ENCODE peak calls at places on chromosome 10, in six cellular contexts. One of them, this sample, is unnamed.

GRCh38 chr10:29257106-29257783 is 31.6 kb upstream of the LYZL1 start:
- DNase-seq in GM13976: no peak
- DNase-seq in cerebellar nuclear complex: no peak
- DNase-seq in H7: no peak
- DNase-seq in stimulated activated CD4-positive, alpha-beta T cell treated with anti-CD3 and anti-CD28 coated beads, Interleukin-2, amount 100 ng/mL, for 4 hours: no peak
- DNase-seq in left ventricle myocardium inferior: peak; percentile 27
- DNase-seq in this sample: no peak

GRCh38 chr10:100508691-100509150 is 10.9 kb downstream of the SEC31B start:
- DNase-seq in GM13976: peak; percentile 56
- DNase-seq in cerebellar nuclear complex: no peak
- DNase-seq in H7: peak; percentile 79
- DNase-seq in stimulated activated CD4-positive, alpha-beta T cell treated with anti-CD3 and anti-CD28 coated beads, Interleukin-2, amount 100 ng/mL, for 4 hours: peak; percentile 39
- DNase-seq in left ventricle myocardium inferior: no peak
- DNase-seq in this sample: no peak

GRCh38 chr10:14605231-14605925 is 169.3 kb downstream of the FAM107B start:
- DNase-seq in GM13976: peak; percentile 69
- DNase-seq in cerebellar nuclear complex: no peak
- DNase-seq in H7: no peak
- DNase-seq in stimulated activated CD4-positive, alpha-beta T cell treated with anti-CD3 and anti-CD28 coated beads, Interleukin-2, amount 100 ng/mL, for 4 hours: no peak
- DNase-seq in left ventricle myocardium inferior: no peak
- DNase-seq in this sample: no peak

GRCh38 chr10:80158598-80159127 is 26.1 kb downstream of the PLAC9 start:
- DNase-seq in GM13976: no peak
- DNase-seq in cerebellar nuclear complex: no peak
- DNase-seq in H7: no peak
- DNase-seq in stimulated activated CD4-positive, alpha-beta T cell treated with anti-CD3 and anti-CD28 coated beads, Interleukin-2, amount 100 ng/mL, for 4 hours: no peak
- DNase-seq in left ventricle myocardium inferior: peak; percentile 88
- DNase-seq in this sample: peak; percentile 90

GRCh38 chr10:15744217-15744865 is 24.6 kb upstream of the ITGA8 start:
- DNase-seq in GM13976: peak; percentile 41
- DNase-seq in cerebellar nuclear complex: no peak
- DNase-seq in H7: peak; percentile 31
- DNase-seq in stimulated activated CD4-positive, alpha-beta T cell treated with anti-CD3 and anti-CD28 coated beads, Interleukin-2, amount 100 ng/mL, for 4 hours: peak; percentile 9
- DNase-seq in left ventricle myocardium inferior: no peak
- DNase-seq in this sample: no peak

GRCh38 chr10:119517235-119518141 is 25.0 kb downstream of the RGS10 start:
- DNase-seq in GM13976: peak; percentile 71
- DNase-seq in cerebellar nuclear complex: no peak
- DNase-seq in H7: no peak
- DNase-seq in stimulated activated CD4-positive, alpha-beta T cell treated with anti-CD3 and anti-CD28 coated beads, Interleukin-2, amount 100 ng/mL, for 4 hours: peak; percentile 31
- DNase-seq in left ventricle myocardium inferior: no peak
- DNase-seq in this sample: no peak

GRCh38 chr10:79137826-79138225 is 69.1 kb downstream of the ZMIZ1 start:
- DNase-seq in GM13976: peak; percentile 82
- DNase-seq in cerebellar nuclear complex: no peak
- DNase-seq in H7: peak; percentile 81
- DNase-seq in stimulated activated CD4-positive, alpha-beta T cell treated with anti-CD3 and anti-CD28 coated beads, Interleukin-2, amount 100 ng/mL, for 4 hours: no peak
- DNase-seq in left ventricle myocardium inferior: peak; percentile 57
- DNase-seq in this sample: no peak

GRCh38 chr10:133110609-133111275 is 23.0 kb downstream of the ADGRA1 start:
- DNase-seq in GM13976: no peak
- DNase-seq in cerebellar nuclear complex: no peak
- DNase-seq in H7: no peak
- DNase-seq in stimulated activated CD4-positive, alpha-beta T cell treated with anti-CD3 and anti-CD28 coated beads, Interleukin-2, amount 100 ng/mL, for 4 hours: no peak
- DNase-seq in left ventricle myocardium inferior: no peak
- DNase-seq in this sample: no peak

GRCh38 chr10:37623506-37623905 is 233.9 kb downstream of the ZNF248 start:
- DNase-seq in GM13976: no peak
- DNase-seq in cerebellar nuclear complex: no peak
- DNase-seq in H7: no peak
- DNase-seq in stimulated activated CD4-positive, alpha-beta T cell treated with anti-CD3 and anti-CD28 coated beads, Interleukin-2, amount 100 ng/mL, for 4 hours: no peak
- DNase-seq in left ventricle myocardium inferior: no peak
- DNase-seq in this sample: no peak

GRCh38 chr10:58513189-58514101 is 773 bp downstream of the BICC1 start:
- DNase-seq in GM13976: peak; percentile 32
- DNase-seq in cerebellar nuclear complex: no peak
- DNase-seq in H7: peak; percentile 64
- DNase-seq in stimulated activated CD4-positive, alpha-beta T cell treated with anti-CD3 and anti-CD28 coated beads, Interleukin-2, amount 100 ng/mL, for 4 hours: no peak
- DNase-seq in left ventricle myocardium inferior: peak; percentile 71
- DNase-seq in this sample: peak; percentile 80

GRCh38 chr10:5023126-5023701 is 19.6 kb upstream of the AKR1C2 start:
- DNase-seq in GM13976: no peak
- DNase-seq in cerebellar nuclear complex: no peak
- DNase-seq in H7: no peak
- DNase-seq in stimulated activated CD4-positive, alpha-beta T cell treated with anti-CD3 and anti-CD28 coated beads, Interleukin-2, amount 100 ng/mL, for 4 hours: no peak
- DNase-seq in left ventricle myocardium inferior: no peak
- DNase-seq in this sample: no peak

GRCh38 chr10:44552716-44553115 is 167.8 kb upstream of the CXCL12 start:
- DNase-seq in GM13976: no peak
- DNase-seq in cerebellar nuclear complex: no peak
- DNase-seq in H7: no peak
- DNase-seq in stimulated activated CD4-positive, alpha-beta T cell treated with anti-CD3 and anti-CD28 coated beads, Interleukin-2, amount 100 ng/mL, for 4 hours: no peak
- DNase-seq in left ventricle myocardium inferior: no peak
- DNase-seq in this sample: no peak